ENCODE peak calls at places on chromosome 9, in four cellular contexts. P is EH, U is activated gamma-delta T cell treated with Interleukin-2 at 50 U/mL for 16 hours, L is left colon. C is an unnamed sample.

GRCh38 chr9:105114956-105115728 is 129.3 kb upstream of the SLC44A1 start:
- DNase-seq in U (peak), L (peak), P (peak), C (no peak)

GRCh38 chr9:117412841-117413240 is 2.0 kb downstream of the ASTN2 start:
- DNase-seq in P (no peak), U (no peak), L (no peak), C (no peak)

GRCh38 chr9:108951578-108951977 is 17.4 kb downstream of the ABITRAM start:
- DNase-seq in P (no peak), U (no peak), L (no peak), C (no peak)

GRCh38 chr9:86413966-86414880 is 60.0 kb upstream of the TUT7 start:
- DNase-seq in L (no peak), U (no peak), P (peak), C (peak)

GRCh38 chr9:107711528-107711927 is 222.0 kb upstream of the KLF4 start:
- DNase-seq in P (peak), L (peak), U (no peak), C (peak)

GRCh38 chr9:72633966-72634365 is 112.6 kb downstream of the TMC1 start:
- DNase-seq in L (no peak), P (peak), U (no peak), C (no peak)

GRCh38 chr9:129141066-129142041 is 30.1 kb downstream of the PTPA start:
- DNase-seq in U (peak), P (peak), L (no peak), C (peak)

GRCh38 chr9:114207034-114207815 is 51.9 kb downstream of the COL27A1 start:
- DNase-seq in P (peak), U (no peak), L (peak), C (no peak)

GRCh38 chr9:138006576-138007233 is 129.1 kb downstream of the CACNA1B start:
- DNase-seq in U (no peak), P (no peak), L (no peak), C (no peak)

GRCh38 chr9:13750061-13750460 is 470.6 kb upstream of the MPDZ start:
- DNase-seq in L (no peak), U (no peak), P (peak), C (no peak)

GRCh38 chr9:94697972-94698581 is 28.4 kb upstream of the AOPEP start:
- DNase-seq in L (no peak), U (no peak), P (peak), C (no peak)

GRCh38 chr9:115015018-115015635 is 84.7 kb upstream of the TNFSF8 start:
- DNase-seq in L (peak), P (peak), U (no peak), C (peak)

C was measured in SK-MEL-5.